ENCODE peak calls at places on chromosomes 11 and 22, in nine cellular contexts. One of them, this sample, is unnamed.

GRCh38 chr11:68471360-68472340 is 11.1 kb downstream of the PPP6R3 start:
- DNase-seq in GM13977: peak; percentile 50
- DNase-seq in cardiac muscle cell: peak; percentile 95
- DNase-seq in SK-N-SH: no peak
- DNase-seq in ascending aorta: no peak
- DNase-seq in Peyer's patch: no peak
- DNase-seq in spleen: peak; percentile 43
- DNase-seq in RWPE1: no peak
- DNase-seq in A549: no peak
- DNase-seq in this sample: no peak

GRCh38 chr11:74449369-74449931 is 17.9 kb downstream of the KCNE3 start:
- DNase-seq in spleen: no peak
- DNase-seq in cardiac muscle cell: peak; percentile 90
- DNase-seq in RWPE1: peak; percentile 50
- DNase-seq in GM13977: peak; percentile 63
- DNase-seq in Peyer's patch: no peak
- DNase-seq in SK-N-SH: peak; percentile 56
- DNase-seq in ascending aorta: no peak
- DNase-seq in A549: peak; percentile 68
- DNase-seq in this sample: peak; percentile 26

GRCh38 chr11:33701831-33702230 is 1.2 kb upstream of the C11orf91 start:
- DNase-seq in ascending aorta: no peak
- DNase-seq in spleen: no peak
- DNase-seq in Peyer's patch: no peak
- DNase-seq in cardiac muscle cell: peak; percentile 77
- DNase-seq in SK-N-SH: no peak
- DNase-seq in GM13977: no peak
- DNase-seq in A549: no peak
- DNase-seq in RWPE1: no peak
- DNase-seq in this sample: no peak

GRCh38 chr22:50474711-50475651 is at the start of gene SBF1:
- DNase-seq in cardiac muscle cell: peak; percentile 93
- DNase-seq in ascending aorta: peak; percentile 62
- DNase-seq in spleen: peak; percentile 97
- DNase-seq in Peyer's patch: peak; percentile 93
- DNase-seq in SK-N-SH: peak; percentile 100
- DNase-seq in A549: peak; percentile 86
- DNase-seq in GM13977: peak; percentile 100
- DNase-seq in RWPE1: peak; percentile 94
- DNase-seq in this sample: peak; percentile 86

GRCh38 chr22:44406581-44407403 is 91.2 kb downstream of the RTL6 start:
- DNase-seq in RWPE1: no peak
- DNase-seq in A549: no peak
- DNase-seq in ascending aorta: no peak
- DNase-seq in SK-N-SH: no peak
- DNase-seq in cardiac muscle cell: no peak
- DNase-seq in Peyer's patch: no peak
- DNase-seq in spleen: peak; percentile 43
- DNase-seq in GM13977: no peak
- DNase-seq in this sample: no peak

GRCh38 chr22:50712341-50713007 is 25.5 kb upstream of the ACR start:
- DNase-seq in RWPE1: no peak
- DNase-seq in Peyer's patch: no peak
- DNase-seq in cardiac muscle cell: no peak
- DNase-seq in spleen: peak; percentile 56
- DNase-seq in A549: no peak
- DNase-seq in ascending aorta: no peak
- DNase-seq in SK-N-SH: no peak
- DNase-seq in GM13977: no peak
- DNase-seq in this sample: no peak

GRCh38 chr22:19970479-19971275 is 29.1 kb upstream of the TXNRD2 start:
- DNase-seq in spleen: peak; percentile 93
- DNase-seq in cardiac muscle cell: peak; percentile 72
- DNase-seq in A549: peak; percentile 62
- DNase-seq in GM13977: peak; percentile 92
- DNase-seq in SK-N-SH: peak; percentile 91
- DNase-seq in RWPE1: peak; percentile 50
- DNase-seq in Peyer's patch: peak; percentile 59
- DNase-seq in ascending aorta: no peak
- DNase-seq in this sample: peak; percentile 78

GRCh38 chr11:95092549-95093324 is 3.1 kb downstream of the ENDOD1 start:
- DNase-seq in ascending aorta: no peak
- DNase-seq in GM13977: peak; percentile 40
- DNase-seq in A549: peak; percentile 41
- DNase-seq in SK-N-SH: peak; percentile 34
- DNase-seq in RWPE1: peak; percentile 37
- DNase-seq in Peyer's patch: no peak
- DNase-seq in cardiac muscle cell: peak; percentile 50
- DNase-seq in spleen: no peak
- DNase-seq in this sample: peak; percentile 11

GRCh38 chr11:46346886-46347636 is at the start of gene DGKZ:
- DNase-seq in A549: peak; percentile 81
- DNase-seq in Peyer's patch: peak; percentile 81
- DNase-seq in SK-N-SH: peak; percentile 100
- DNase-seq in GM13977: peak; percentile 95
- DNase-seq in spleen: peak; percentile 99
- DNase-seq in RWPE1: peak; percentile 94
- DNase-seq in cardiac muscle cell: peak; percentile 88
- DNase-seq in ascending aorta: peak; percentile 47
- DNase-seq in this sample: peak; percentile 86
- TF ChIP-seq CTCF in A549: peak; percentile 98
- TF ChIP-seq CTCF in Peyer's patch: peak; percentile 100
- TF ChIP-seq CTCF in SK-N-SH: peak; percentile 53
- TF ChIP-seq CTCF in GM13977: peak; percentile 96
- TF ChIP-seq CTCF in spleen: peak; percentile 98
- TF ChIP-seq CTCF in RWPE1: peak; percentile 97
- TF ChIP-seq CTCF in cardiac muscle cell: peak; percentile 48
- TF ChIP-seq CTCF in ascending aorta: peak; percentile 100
- TF ChIP-seq CTCF in this sample: peak; percentile 87

GRCh38 chr11:2867722-2868548 is 17.6 kb downstream of the CDKN1C start:
- DNase-seq in ascending aorta: no peak
- DNase-seq in A549: no peak
- DNase-seq in cardiac muscle cell: no peak
- DNase-seq in RWPE1: no peak
- DNase-seq in GM13977: no peak
- DNase-seq in spleen: no peak
- DNase-seq in Peyer's patch: no peak
- DNase-seq in SK-N-SH: no peak
- DNase-seq in this sample: no peak

GRCh38 chr11:2868604-2869526 is 16.7 kb downstream of the CDKN1C start:
- DNase-seq in A549: no peak
- DNase-seq in spleen: no peak
- DNase-seq in Peyer's patch: no peak
- DNase-seq in RWPE1: no peak
- DNase-seq in GM13977: no peak
- DNase-seq in ascending aorta: no peak
- DNase-seq in SK-N-SH: no peak
- DNase-seq in cardiac muscle cell: no peak
- DNase-seq in this sample: no peak

GRCh38 chr11:2870955-2871720 is 14.4 kb downstream of the CDKN1C start:
- DNase-seq in Peyer's patch: no peak
- DNase-seq in spleen: no peak
- DNase-seq in ascending aorta: no peak
- DNase-seq in SK-N-SH: no peak
- DNase-seq in cardiac muscle cell: no peak
- DNase-seq in RWPE1: no peak
- DNase-seq in GM13977: no peak
- DNase-seq in A549: no peak
- DNase-seq in this sample: no peak

GRCh38 chr11:2870460-2870859 is 15.1 kb downstream of the CDKN1C start:
- DNase-seq in spleen: no peak
- DNase-seq in GM13977: no peak
- DNase-seq in SK-N-SH: peak; percentile 46
- DNase-seq in A549: no peak
- DNase-seq in RWPE1: no peak
- DNase-seq in Peyer's patch: no peak
- DNase-seq in cardiac muscle cell: no peak
- DNase-seq in ascending aorta: no peak
- DNase-seq in this sample: no peak

DNA sequence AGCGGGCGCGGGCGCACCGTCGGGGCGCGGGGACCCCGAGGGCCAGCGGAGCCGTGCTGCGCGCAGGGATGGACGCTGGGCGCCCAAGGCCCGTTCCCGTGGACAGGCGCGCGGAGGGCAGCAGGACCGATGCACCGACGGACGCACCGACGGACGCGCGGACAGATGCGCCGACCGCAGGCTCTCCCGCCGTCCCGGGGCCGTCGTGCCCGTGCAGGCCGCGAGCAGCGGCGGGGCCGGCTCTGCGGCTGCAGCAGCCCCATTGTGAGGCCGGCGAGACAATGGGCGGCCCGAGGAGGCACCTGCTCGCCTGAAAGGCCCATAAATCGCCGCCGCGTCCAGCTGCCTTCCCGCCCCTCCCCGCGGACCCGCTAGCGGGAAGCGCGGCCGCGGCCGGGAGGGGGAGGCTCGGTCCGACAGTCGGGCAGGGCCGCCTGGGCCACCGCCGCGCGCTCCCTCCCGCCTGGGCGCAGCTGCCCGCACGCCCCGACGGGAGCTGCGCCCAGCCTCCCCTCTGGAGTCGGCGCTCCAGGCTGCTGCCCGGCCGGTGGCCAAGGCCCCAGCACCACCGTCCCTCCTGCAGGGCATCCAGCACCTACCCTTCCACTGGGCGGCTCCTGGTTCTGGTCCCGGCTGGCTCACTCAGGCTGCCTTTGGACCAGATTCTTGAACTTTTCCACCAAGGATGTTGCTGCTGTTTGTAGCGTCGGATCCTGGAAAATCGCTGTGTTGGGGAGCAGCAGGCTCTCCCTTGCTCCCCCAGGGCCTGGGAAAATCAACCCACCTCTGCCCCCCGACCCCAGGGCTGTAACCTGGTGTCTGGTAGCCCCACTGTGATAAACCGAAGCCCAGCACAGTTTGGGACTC is 15.8 kb downstream of the CDKN1C start:
- DNase-seq in ascending aorta: no peak
- DNase-seq in RWPE1: no peak
- DNase-seq in Peyer's patch: no peak
- DNase-seq in A549: no peak
- DNase-seq in cardiac muscle cell: no peak
- DNase-seq in SK-N-SH: no peak
- DNase-seq in GM13977: no peak
- DNase-seq in spleen: no peak
- DNase-seq in this sample: no peak
- TF ChIP-seq CTCF in ascending aorta: no peak
- TF ChIP-seq CTCF in RWPE1: no peak
- TF ChIP-seq CTCF in Peyer's patch: no peak
- TF ChIP-seq CTCF in A549: no peak
- TF ChIP-seq CTCF in cardiac muscle cell: no peak
- TF ChIP-seq CTCF in SK-N-SH: no peak
- TF ChIP-seq CTCF in GM13977: no peak
- TF ChIP-seq CTCF in spleen: no peak
- TF ChIP-seq CTCF in this sample: no peak

DNA sequence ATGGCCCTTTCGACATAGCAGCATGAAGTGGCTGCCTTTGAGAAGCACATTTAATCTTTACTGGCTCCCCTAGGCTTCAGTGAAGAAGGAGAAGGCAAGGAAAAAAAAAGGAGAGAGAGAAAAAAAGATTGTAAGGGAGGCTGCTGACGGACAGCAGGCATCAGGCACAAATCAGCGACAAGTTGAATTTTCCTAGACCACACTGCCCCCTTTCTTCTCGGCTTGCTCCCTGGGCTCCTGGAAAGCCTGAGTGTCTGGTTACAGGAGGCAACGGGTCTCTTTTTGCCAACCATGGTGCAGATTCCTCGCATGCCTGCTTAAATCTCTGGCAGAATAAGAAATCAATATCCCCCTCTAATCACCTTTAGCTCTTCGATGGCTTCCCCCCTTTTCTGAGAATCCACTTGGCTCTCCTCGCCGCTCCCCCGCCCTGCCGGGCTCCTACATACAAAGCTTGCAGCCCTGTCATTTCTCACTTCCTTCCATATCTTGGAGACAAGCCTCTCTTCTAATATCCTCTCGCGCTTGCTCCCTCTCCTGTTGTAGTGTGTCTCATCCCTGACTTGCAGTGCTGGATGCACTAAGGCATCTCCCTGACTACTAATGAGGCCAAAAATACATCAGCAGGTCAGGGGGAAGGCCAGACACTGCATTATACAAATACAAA is 14.3 kb downstream of the BLID start:
- DNase-seq in A549: no peak
- DNase-seq in RWPE1: no peak
- DNase-seq in ascending aorta: no peak
- DNase-seq in SK-N-SH: peak; percentile 58
- DNase-seq in Peyer's patch: no peak
- DNase-seq in cardiac muscle cell: peak; percentile 92
- DNase-seq in spleen: no peak
- DNase-seq in GM13977: no peak
- DNase-seq in this sample: peak; percentile 57
- TF ChIP-seq CTCF in A549: no peak
- TF ChIP-seq CTCF in RWPE1: no peak
- TF ChIP-seq CTCF in ascending aorta: peak; percentile 80
- TF ChIP-seq CTCF in SK-N-SH: peak; percentile 68
- TF ChIP-seq CTCF in Peyer's patch: no peak
- TF ChIP-seq CTCF in cardiac muscle cell: peak; percentile 69
- TF ChIP-seq CTCF in spleen: peak; percentile 55
- TF ChIP-seq CTCF in GM13977: no peak
- TF ChIP-seq CTCF in this sample: peak; percentile 65

GRCh38 chr11:72812968-72813739 is 1.1 kb upstream of the ATG16L2 start:
- DNase-seq in GM13977: peak; percentile 79
- DNase-seq in SK-N-SH: peak; percentile 67
- DNase-seq in spleen: peak; percentile 85
- DNase-seq in ascending aorta: peak; percentile 61
- DNase-seq in cardiac muscle cell: peak; percentile 59
- DNase-seq in A549: peak; percentile 91
- DNase-seq in Peyer's patch: peak; percentile 73
- DNase-seq in RWPE1: peak; percentile 64
- DNase-seq in this sample: peak; percentile 44

GRCh38 chr11:72812604-72812967 is 1.6 kb upstream of the ATG16L2 start:
- DNase-seq in RWPE1: peak; percentile 22
- DNase-seq in Peyer's patch: no peak
- DNase-seq in SK-N-SH: no peak
- DNase-seq in ascending aorta: no peak
- DNase-seq in spleen: peak; percentile 56
- DNase-seq in A549: no peak
- DNase-seq in cardiac muscle cell: no peak
- DNase-seq in GM13977: no peak
- DNase-seq in this sample: no peak

GRCh38 chr11:72814831-72815618 is 814 bp downstream of the ATG16L2 start:
- DNase-seq in SK-N-SH: no peak
- DNase-seq in Peyer's patch: peak; percentile 57
- DNase-seq in spleen: peak; percentile 92
- DNase-seq in RWPE1: no peak
- DNase-seq in ascending aorta: no peak
- DNase-seq in GM13977: peak; percentile 80
- DNase-seq in cardiac muscle cell: peak; percentile 45
- DNase-seq in A549: peak; percentile 93
- DNase-seq in this sample: no peak

GRCh38 chr11:72813740-72814138 is 472 bp upstream of the ATG16L2 start:
- DNase-seq in cardiac muscle cell: peak; percentile 83
- DNase-seq in RWPE1: peak; percentile 70
- DNase-seq in Peyer's patch: peak; percentile 82
- DNase-seq in spleen: peak; percentile 97
- DNase-seq in SK-N-SH: peak; percentile 91
- DNase-seq in GM13977: peak; percentile 88
- DNase-seq in ascending aorta: no peak
- DNase-seq in A549: peak; percentile 61
- DNase-seq in this sample: no peak

DNA sequence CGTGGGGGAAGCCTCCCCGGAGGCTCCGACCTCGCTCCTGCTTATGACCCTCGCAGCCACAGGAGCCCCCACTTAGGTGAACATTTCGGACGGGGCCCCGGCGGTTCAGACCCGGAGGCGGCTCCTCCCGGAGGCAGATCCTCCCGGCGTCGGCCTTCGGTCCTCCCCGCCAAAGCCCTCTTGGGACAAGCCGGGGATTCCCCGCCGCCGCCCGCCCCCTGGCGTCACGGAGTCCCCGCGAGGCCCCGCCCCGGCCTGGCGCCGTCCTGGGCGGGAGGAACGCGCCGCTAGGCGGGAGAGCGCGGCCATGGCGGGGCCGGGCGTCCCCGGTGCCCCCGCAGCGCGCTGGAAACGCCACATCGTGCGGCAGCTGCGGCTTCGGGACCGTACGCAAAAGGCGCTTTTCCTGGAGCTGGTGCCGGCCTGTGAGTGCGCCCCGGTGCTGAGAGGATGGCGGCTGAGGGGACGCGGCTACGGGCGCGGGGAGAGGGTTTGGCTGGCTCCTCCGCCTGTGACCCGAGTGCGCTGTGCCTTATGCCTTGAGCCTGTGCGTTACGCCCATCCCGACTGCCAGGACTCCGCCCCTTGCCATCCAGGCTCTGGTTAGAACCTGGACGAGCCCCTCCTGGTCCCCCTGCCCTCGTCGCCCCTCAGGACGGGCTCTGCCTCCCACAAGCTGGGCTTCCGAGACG is at the start of gene ATG16L2:
- DNase-seq in cardiac muscle cell: peak; percentile 89
- DNase-seq in SK-N-SH: peak; percentile 98
- DNase-seq in ascending aorta: no peak
- DNase-seq in spleen: peak; percentile 98
- DNase-seq in GM13977: peak; percentile 97
- DNase-seq in Peyer's patch: peak; percentile 81
- DNase-seq in A549: peak; percentile 93
- DNase-seq in RWPE1: peak; percentile 90
- DNase-seq in this sample: peak; percentile 85
- TF ChIP-seq CTCF in cardiac muscle cell: peak; percentile 5
- TF ChIP-seq CTCF in SK-N-SH: peak; percentile 18
- TF ChIP-seq CTCF in ascending aorta: peak; percentile 61
- TF ChIP-seq CTCF in spleen: peak; percentile 76
- TF ChIP-seq CTCF in GM13977: peak; percentile 40
- TF ChIP-seq CTCF in Peyer's patch: peak; percentile 59
- TF ChIP-seq CTCF in A549: peak; percentile 12
- TF ChIP-seq CTCF in RWPE1: no peak
- TF ChIP-seq CTCF in this sample: peak; percentile 40